ENCODE peak calls at places on chromosome 7, in ten cellular contexts. J, N, W, Y, M, T, B, U, V and G are unnamed samples.

GRCh38 chr7:157930441-157930840 is 593.6 kb downstream of the DNAJB6 start:
- DNase-seq in B (no peak), W (no peak), Y (no peak), J (no peak), V (no peak), N (no peak), U (no peak), T (no peak), M (no peak), G (no peak)

GRCh38 chr7:55148571-55148970 is 129.8 kb downstream of the EGFR start:
- DNase-seq in U (no peak), N (no peak), W (peak), T (no peak), J (no peak), B (peak), M (no peak), V (no peak), Y (no peak), G (no peak)

GRCh38 chr7:14604606-14605005 is 297.9 kb downstream of the DGKB start:
- DNase-seq in T (no peak), U (no peak), V (no peak), W (no peak), Y (no peak), B (no peak), N (no peak), J (peak), M (no peak), G (no peak)

GRCh38 chr7:100836812-100837098 is 9.4 kb upstream of the EPHB4 start:
- DNase-seq in J (no peak), U (no peak), V (no peak), N (no peak), Y (no peak), T (no peak), B (no peak), W (no peak), M (no peak), G (no peak)

GRCh38 chr7:132750056-132750455 is 173.8 kb upstream of the PLXNA4 start:
- DNase-seq in M (no peak), B (peak), U (no peak), N (no peak), Y (no peak), T (no peak), J (no peak), W (no peak), V (no peak), G (no peak)

GRCh38 chr7:108012499-108013430 is 9.8 kb upstream of the LAMB1 start:
- DNase-seq in B (peak), Y (no peak), J (no peak), M (peak), T (no peak), N (no peak), U (no peak), W (no peak), V (no peak), G (no peak)

GRCh38 chr7:159197066-159197975 is 52.7 kb upstream of the VIPR2 start:
- DNase-seq in T (no peak), N (peak), M (no peak), Y (no peak), V (peak), B (peak), W (peak), J (peak), U (no peak), G (no peak)

GRCh38 chr7:12884033-12884432 is 196.6 kb downstream of the ARL4A start:
- DNase-seq in Y (no peak), T (no peak), J (no peak), V (no peak), U (no peak), W (no peak), N (no peak), B (no peak), M (no peak), G (no peak)

GRCh38 chr7:27161214-27161720 is 4.1 kb downstream of the HOXA9 start:
- DNase-seq in U (no peak), N (no peak), J (peak), T (no peak), W (peak), M (peak), V (peak), B (no peak), Y (no peak), G (no peak)

GRCh38 chr7:45892407-45893035 is 4.2 kb downstream of the IGFBP1 start:
- DNase-seq in U (no peak), V (no peak), N (no peak), J (no peak), M (no peak), T (no peak), W (no peak), B (no peak), Y (no peak), G (no peak)

GRCh38 chr7:96319444-96319843 is 2.5 kb downstream of the SLC25A13 start:
- DNase-seq in B (no peak), M (no peak), U (no peak), W (no peak), N (no peak), Y (no peak), J (no peak), V (peak), T (no peak), G (no peak)

GRCh38 chr7:731440-732085 is 4.5 kb upstream of the PRKAR1B start:
- DNase-seq in U (no peak), J (no peak), B (no peak), Y (no peak), M (no peak), T (no peak), N (no peak), W (no peak), V (no peak), G (no peak)

GRCh38 chr7:81956520-81956919 is 186.7 kb upstream of the HGF start:
- DNase-seq in T (peak), U (no peak), J (peak), W (no peak), N (peak), M (no peak), V (peak), Y (no peak), B (peak), G (peak)

GRCh38 chr7:128453836-128454804 is 1.6 kb upstream of the HILPDA start:
- DNase-seq in B (no peak), T (no peak), U (no peak), W (peak), N (no peak), Y (peak), M (no peak), J (no peak), V (no peak), G (no peak)

GRCh38 chr7:125651823-125652528 is 722.4 kb upstream of the POT1 start:
- DNase-seq in V (no peak), T (no peak), B (no peak), M (no peak), W (no peak), N (no peak), U (no peak), J (no peak), Y (no peak), G (peak)

GRCh38 chr7:129225206-129225930 is 538 bp downstream of the AHCYL2 start:
- DNase-seq in N (peak), B (peak), U (no peak), J (peak), M (peak), W (peak), Y (peak), T (peak), V (peak), G (peak)

GRCh38 chr7:65975814-65976445 is 6.1 kb downstream of the GUSB start:
- DNase-seq in Y (no peak), M (no peak), W (no peak), T (no peak), B (no peak), V (no peak), U (no peak), N (no peak), J (no peak), G (no peak)

GRCh38 chr7:50450691-50451051 is 521 bp upstream of the FIGNL1 start:
- DNase-seq in M (no peak), N (no peak), W (peak), Y (no peak), U (no peak), V (no peak), B (peak), T (peak), J (no peak), G (peak)

GRCh38 chr7:85659364-85659763 is 472.5 kb upstream of the SEMA3D start:
- DNase-seq in Y (no peak), V (no peak), U (no peak), T (no peak), J (no peak), N (peak), M (no peak), B (no peak), W (no peak), G (no peak)